ENCODE peak calls at places on chromosome 13, in six cellular contexts. G is GM12864, A is fibroblast of mammary gland, J is Daoy, H is stomach, N is endothelial cell. V is an unnamed sample.
A peak's percentile ranks its signal among the peaks of the same experiment; 100 is the strongest.

GRCh38 chr13:113532156-113532806 is 41.8 kb upstream of the DCUN1D2 start:
- DNase-seq in N (no peak), J (no peak), A (peak; percentile 43), G (no peak), H (no peak), V (no peak)

GRCh38 chr13:42720858-42721219 is 60.5 kb upstream of the FAM216B start:
- DNase-seq in N (no peak), J (no peak), G (no peak), A (no peak), H (no peak), V (no peak)

GRCh38 chr13:49247722-49248432 is at the start of gene CDADC1:
- DNase-seq in J (peak; percentile 95), H (peak; percentile 98), N (peak; percentile 96), G (peak; percentile 80), A (peak; percentile 95), V (peak; percentile 84)

GRCh38 chr13:23447927-23448326 is 14.4 kb upstream of the SACS start:
- DNase-seq in H (no peak), G (no peak), J (no peak), A (peak; percentile 85), N (no peak), V (no peak)

GRCh38 chr13:46495066-46495465 is 57.9 kb upstream of the LRCH1 start:
- DNase-seq in H (no peak), N (no peak), J (no peak), A (no peak), G (no peak), V (no peak)

GRCh38 chr13:43133792-43134191 is 110.4 kb downstream of the DNAJC15 start:
- DNase-seq in N (no peak), G (no peak), J (no peak), H (no peak), A (no peak), V (no peak)

GRCh38 chr13:59364508-59365187 is 799.1 kb downstream of the DIAPH3 start:
- DNase-seq in H (no peak), A (no peak), N (no peak), J (no peak), G (no peak), V (no peak)

GRCh38 chr13:109918179-109918651 is 131.8 kb upstream of the IRS2 start:
- DNase-seq in H (no peak), N (no peak), J (peak; percentile 55), G (no peak), A (peak; percentile 41), V (no peak)

GRCh38 chr13:107301724-107302374 is 733.9 kb upstream of the ARGLU1 start:
- DNase-seq in G (no peak), J (no peak), N (no peak), H (no peak), A (peak; percentile 8), V (peak; percentile 4)

GRCh38 chr13:32790731-32791130 is 204.5 kb downstream of the PDS5B start:
- DNase-seq in J (no peak), G (no peak), A (peak; percentile 5), H (no peak), N (no peak), V (no peak)

GRCh38 chr13:41127746-41128145 is 4.9 kb downstream of the KBTBD6 start:
- DNase-seq in A (no peak), H (no peak), N (no peak), J (no peak), G (no peak), V (no peak)

GRCh38 chr13:105655046-105655445 is 880.4 kb downstream of the EFNB2 start:
- DNase-seq in G (no peak), A (peak; percentile 46), H (no peak), N (no peak), J (peak; percentile 6), V (no peak)

GRCh38 chr13:33787051-33787591 is 30.8 kb upstream of the RFC3 start:
- DNase-seq in G (peak; percentile 5), J (peak; percentile 34), N (no peak), H (no peak), A (peak; percentile 7), V (no peak)

GRCh38 chr13:98576963-98577822 is at the start of gene STK24:
- DNase-seq in H (peak; percentile 77), A (peak; percentile 74), J (peak; percentile 77), N (peak; percentile 87), G (no peak), V (peak; percentile 16)

GRCh38 chr13:43584711-43585110 is 202.1 kb downstream of the ENOX1 start:
- DNase-seq in A (no peak), G (no peak), N (no peak), H (no peak), J (no peak), V (no peak)

GRCh38 chr13:104460553-104460952 is 1394.3 kb upstream of the SLC10A2 start:
- DNase-seq in J (peak; percentile 3), H (no peak), A (peak; percentile 4), N (no peak), G (no peak), V (no peak)

GRCh38 chr13:78102121-78102677 is 183.6 kb upstream of the EDNRB start:
- DNase-seq in N (no peak), H (no peak), J (no peak), G (no peak), A (peak; percentile 92), V (no peak)

GRCh38 chr13:99606322-99607089 is 105.2 kb downstream of the TM9SF2 start:
- DNase-seq in G (peak; percentile 42), N (peak; percentile 95), H (peak; percentile 92), A (peak; percentile 71), J (peak; percentile 88), V (peak; percentile 51)

GRCh38 chr13:97631158-97631557 is 197.2 kb downstream of the RAP2A start:
- DNase-seq in J (no peak), G (no peak), H (no peak), A (no peak), N (no peak), V (no peak)

GRCh38 chr13:102231486-102231885 is 170.4 kb downstream of the FGF14 start:
- DNase-seq in J (no peak), G (no peak), A (no peak), N (no peak), H (no peak), V (no peak)

GRCh38 chr13:113411216-113412023 is 41.9 kb downstream of the ADPRHL1 start:
- DNase-seq in A (peak; percentile 99), J (peak; percentile 85), H (no peak), N (no peak), G (no peak), V (no peak)

GRCh38 chr13:113176292-113176691 is 17.8 kb downstream of the PROZ start:
- DNase-seq in A (no peak), N (no peak), G (no peak), J (no peak), H (no peak), V (no peak)

GRCh38 chr13:24264976-24265375 is 44.4 kb upstream of the C1QTNF9 start:
- DNase-seq in J (no peak), N (no peak), G (no peak), A (no peak), H (no peak), V (no peak)

GRCh38 chr13:110471156-110471832 is 90.2 kb downstream of the RAB20 start:
- DNase-seq in G (peak; percentile 69), N (no peak), J (no peak), A (no peak), H (no peak), V (no peak)

GRCh38 chr13:84658881-84659661 is 776.8 kb upstream of the SLITRK1 start:
- DNase-seq in J (no peak), A (peak; percentile 36), N (no peak), H (no peak), G (no peak), V (no peak)

GRCh38 chr13:84985860-84986259 is 813.4 kb downstream of the SLITRK6 start:
- DNase-seq in A (no peak), J (no peak), H (no peak), G (no peak), N (no peak), V (no peak)

GRCh38 chr13:66424417-66424816 is 805.7 kb downstream of the PCDH9 start:
- DNase-seq in N (no peak), G (no peak), H (no peak), J (no peak), A (peak; percentile 76), V (no peak)

GRCh38 chr13:74550039-74550438 is 415.8 kb upstream of the KLF12 start:
- DNase-seq in G (no peak), N (no peak), H (no peak), A (no peak), J (no peak), V (no peak)

GRCh38 chr13:28530729-28531194 is 35.8 kb upstream of the FLT1 start:
- DNase-seq in J (peak; percentile 3), H (no peak), G (no peak), A (peak; percentile 25), N (no peak), V (no peak)

GRCh38 chr13:66634384-66634783 is 595.8 kb downstream of the PCDH9 start:
- DNase-seq in H (no peak), G (no peak), J (no peak), N (no peak), A (no peak), V (no peak)

GRCh38 chr13:105598551-105598950 is 936.9 kb downstream of the EFNB2 start:
- DNase-seq in A (peak; percentile 17), N (no peak), J (peak; percentile 3), H (no peak), G (no peak), V (no peak)

GRCh38 chr13:33610471-33611015 is 207.4 kb upstream of the RFC3 start:
- DNase-seq in G (no peak), N (no peak), H (no peak), A (no peak), J (peak; percentile 86), V (peak; percentile 73)

GRCh38 chr13:43784491-43784890 is 2.3 kb downstream of the ENOX1 start:
- DNase-seq in N (no peak), A (peak; percentile 80), J (no peak), G (no peak), H (no peak), V (no peak)